ENCODE peak calls at places on chromosomes 2 and 18, in nine cellular contexts. N, G, T, D, U, X, K, I and A are unnamed samples.

GRCh38 chr2:116719841-116720240 is 1094.7 kb upstream of the DDX18 start:
- DNase-seq in U (peak; percentile 3), X (peak; percentile 57), D (no peak), K (no peak), N (no peak), I (no peak), G (no peak), T (no peak), A (peak; percentile 4)

GRCh38 chr2:222196159-222196558 is 102.6 kb downstream of the PAX3 start:
- DNase-seq in X (no peak), U (no peak), D (no peak), T (no peak), G (no peak), I (no peak), K (no peak), N (no peak), A (no peak)

GRCh38 chr2:29262681-29263260 is 147.6 kb downstream of the CLIP4 start:
- DNase-seq in N (no peak), D (no peak), G (no peak), U (no peak), T (no peak), I (peak; percentile 14), K (no peak), X (peak; percentile 85), A (peak; percentile 11)

GRCh38 chr2:69483696-69484095 is 46.5 kb upstream of the NFU1 start:
- DNase-seq in U (no peak), N (no peak), X (no peak), D (no peak), K (no peak), T (no peak), I (no peak), G (no peak), A (peak; percentile 71)

GRCh38 chr2:183998797-183999190 is 599.5 kb upstream of the ZNF804A start:
- DNase-seq in N (no peak), X (no peak), D (no peak), K (no peak), T (no peak), G (no peak), I (no peak), U (no peak), A (no peak)

GRCh38 chr2:32559136-32559535 is 68.7 kb upstream of the TTC27 start:
- DNase-seq in T (peak; percentile 22), U (peak; percentile 68), K (no peak), I (peak; percentile 72), G (no peak), N (no peak), D (no peak), X (no peak), A (no peak)

GRCh38 chr18:22106536-22107292 is 62.7 kb upstream of the GATA6 start:
- DNase-seq in T (no peak), U (no peak), K (no peak), D (no peak), I (no peak), N (no peak), X (peak; percentile 70), G (no peak), A (peak; percentile 90)

GRCh38 chr2:104859310-104860130 is 5.6 kb downstream of the POU3F3 start:
- DNase-seq in U (no peak), K (no peak), X (no peak), N (no peak), T (no peak), G (no peak), D (no peak), I (no peak), A (no peak)

GRCh38 chr18:29512203-29512602 is 1335.3 kb upstream of the CDH2 start:
- DNase-seq in D (no peak), G (no peak), I (no peak), N (no peak), X (no peak), K (no peak), T (no peak), U (no peak), A (no peak)

GRCh38 chr2:207283356-207283755 is 117.6 kb upstream of the KLF7 start:
- DNase-seq in I (peak; percentile 69), N (peak; percentile 16), T (no peak), U (no peak), K (peak; percentile 45), G (no peak), D (no peak), X (peak; percentile 63), A (no peak)

GRCh38 chr2:62309081-62309464 is 113.2 kb downstream of the B3GNT2 start:
- DNase-seq in D (no peak), I (no peak), G (no peak), U (no peak), N (no peak), X (no peak), T (no peak), K (no peak), A (no peak)

GRCh38 chr2:235859651-235860050 is 308.5 kb downstream of the GBX2 start:
- DNase-seq in X (no peak), N (peak; percentile 28), G (no peak), K (peak; percentile 30), U (no peak), D (no peak), T (peak; percentile 13), I (peak; percentile 37), A (no peak)

GRCh38 chr2:108974674-108975073 is 14.3 kb downstream of the EDAR start:
- DNase-seq in U (no peak), I (no peak), K (no peak), T (no peak), D (no peak), G (no peak), X (no peak), N (no peak), A (no peak)

GRCh38 chr2:99544608-99545007 is 54.8 kb upstream of the REV1 start:
- DNase-seq in G (no peak), D (no peak), I (no peak), N (no peak), U (no peak), K (no peak), T (no peak), X (no peak), A (no peak)

GRCh38 chr2:147543056-147543455 is 301.8 kb upstream of the ACVR2A start:
- DNase-seq in K (no peak), N (no peak), G (no peak), I (no peak), T (no peak), U (no peak), D (no peak), X (no peak), A (no peak)

GRCh38 chr18:961644-962355 is 57.1 kb downstream of the ADCYAP1 start:
- DNase-seq in T (peak; percentile 25), G (peak; percentile 50), U (peak; percentile 52), I (no peak), N (peak; percentile 16), K (no peak), X (peak; percentile 67), D (no peak), A (peak; percentile 7)

DNA sequence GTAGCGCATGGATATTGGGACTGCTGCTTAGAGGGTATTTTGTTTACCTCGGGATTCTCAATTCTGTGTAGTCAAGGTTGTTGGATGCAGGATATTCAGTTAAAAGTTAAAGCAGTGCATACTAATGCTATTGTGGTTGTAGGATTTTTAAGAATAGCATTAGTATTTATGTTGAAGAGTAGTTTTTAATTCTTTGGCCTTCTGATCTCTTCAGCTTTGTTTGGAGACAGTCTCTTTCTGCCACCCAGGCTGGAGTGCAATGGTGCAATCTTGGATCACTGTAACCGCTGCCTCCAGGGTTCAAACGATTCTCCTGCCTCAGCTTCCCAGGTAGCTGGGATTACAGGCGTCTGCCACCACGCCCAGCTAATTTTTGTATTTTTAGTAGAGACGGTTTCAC is 1.5 kb downstream of the RHBDD1 start:
- DNase-seq in K (no peak), N (no peak), G (no peak), D (no peak), X (no peak), U (no peak), I (no peak), T (no peak), A (no peak)
- H3K4me1 ChIP-seq in K (peaks cover 24% of the 10 kb centered on the region), N (peaks cover 18% of the 10 kb centered on the region), G (no peaks in the 10 kb centered on the region), D (peaks cover 41% of the 10 kb centered on the region), X (peaks cover 7% of the 10 kb centered on the region), U (no peaks in the 10 kb centered on the region), I (peaks cover 28% of the 10 kb centered on the region), T (peaks cover 5% of the 10 kb centered on the region), A (peaks cover 16% of the 10 kb centered on the region)

DNA sequence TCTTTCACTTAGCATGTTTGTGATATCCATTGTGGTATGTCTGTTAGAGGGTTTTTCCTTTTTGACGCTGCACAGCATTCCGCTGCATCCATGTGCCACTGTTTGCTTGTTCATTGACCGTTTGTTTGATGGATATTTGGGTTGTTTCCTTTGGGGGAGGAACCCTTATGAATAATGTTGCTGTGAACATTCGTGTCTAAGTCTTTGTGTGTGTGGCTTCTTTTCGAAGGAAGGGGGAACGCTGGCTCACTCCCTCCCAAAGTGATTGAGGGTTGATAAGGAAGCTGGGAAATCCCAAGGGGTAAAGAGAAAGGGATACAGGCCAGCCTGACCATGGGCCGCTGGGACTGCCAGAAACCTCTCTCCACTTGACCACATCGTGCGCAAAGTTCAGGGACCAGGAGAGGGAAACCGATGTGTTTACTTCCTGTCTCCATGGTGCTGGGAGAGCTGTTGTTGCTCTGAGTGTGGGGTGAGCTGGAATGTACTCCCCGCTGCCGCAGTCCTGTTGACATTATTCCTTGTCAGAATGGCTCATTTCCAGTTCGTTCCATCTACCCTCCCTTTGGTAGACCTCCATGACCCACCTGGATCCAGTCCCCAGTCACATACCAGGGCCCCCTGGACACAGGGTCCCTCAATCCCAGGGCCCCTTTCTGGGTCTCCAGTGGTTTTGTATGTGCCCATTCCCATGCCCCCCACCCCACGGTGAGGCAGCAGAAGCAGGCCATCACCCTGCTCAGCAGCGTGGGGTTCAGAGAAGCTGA is 39.6 kb downstream of the HS1BP3 start:
- DNase-seq in T (no peak), K (peak; percentile 93), N (peak; percentile 88), X (peak; percentile 82), I (peak; percentile 95), D (no peak), G (no peak), U (peak; percentile 98), A (peak; percentile 27)
- H3K4me1 ChIP-seq in T (no peaks in the 10 kb centered on the region), K (peaks cover 69% of the 10 kb centered on the region), N (peaks cover 74% of the 10 kb centered on the region), X (peaks cover 14% of the 10 kb centered on the region), I (peaks cover 82% of the 10 kb centered on the region), D (no peaks in the 10 kb centered on the region), G (peaks cover 3% of the 10 kb centered on the region), U (peaks cover 30% of the 10 kb centered on the region), A (no peaks in the 10 kb centered on the region)

DNA sequence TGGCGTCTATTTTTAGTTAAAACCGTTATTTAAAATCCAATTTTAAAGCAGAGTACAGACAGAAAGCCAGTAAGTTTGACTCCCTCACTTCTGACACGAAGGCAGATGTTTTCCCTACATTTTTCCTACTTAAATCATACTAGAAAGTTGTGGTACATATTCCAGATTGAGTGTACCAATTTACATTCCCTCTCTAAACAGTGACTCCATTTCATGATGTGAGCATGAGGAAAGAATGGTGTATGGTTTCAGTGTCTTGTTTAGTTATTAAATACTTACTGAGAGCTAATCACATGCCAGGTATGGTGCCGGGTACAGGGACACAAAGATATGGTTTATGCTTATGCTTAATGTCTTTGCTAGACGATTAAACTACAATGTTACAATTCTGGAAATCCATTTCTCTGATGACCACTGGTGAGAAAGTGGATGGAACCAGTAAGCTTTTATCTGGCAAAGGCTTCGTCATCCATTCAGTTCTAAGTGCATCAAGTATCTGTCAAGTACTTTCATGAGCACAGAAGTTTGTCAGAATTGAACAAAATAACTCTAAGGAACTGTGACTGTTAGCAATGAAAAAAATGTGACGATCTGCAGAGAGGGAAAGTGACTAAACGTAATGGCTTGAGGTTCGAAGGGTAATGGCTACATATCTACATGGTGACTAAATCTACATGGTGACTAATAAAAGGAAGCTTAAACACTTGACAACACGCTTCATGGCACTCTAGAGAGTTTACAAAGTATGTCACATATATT is 25.7 kb downstream of the MAP4K3 start:
- DNase-seq in U (peak; percentile 88), G (no peak), I (no peak), X (no peak), K (no peak), N (no peak), D (no peak), T (no peak), A (peak; percentile 62)
- H3K4me1 ChIP-seq in U (peaks cover 30% of the 10 kb centered on the region), G (peaks cover 14% of the 10 kb centered on the region), I (peaks cover 95% of the 10 kb centered on the region), X (peaks cover 29% of the 10 kb centered on the region), K (peaks cover 98% of the 10 kb centered on the region), N (peaks cover 69% of the 10 kb centered on the region), D (peaks cover 73% of the 10 kb centered on the region), T (peaks cover 55% of the 10 kb centered on the region), A (peaks cover 26% of the 10 kb centered on the region)

GRCh38 chr18:48838166-48838775 is 112.5 kb downstream of the SMAD7 start:
- DNase-seq in K (no peak), X (no peak), T (no peak), U (no peak), N (no peak), D (no peak), I (no peak), G (no peak), A (peak; percentile 71)
- H3K4me1 ChIP-seq in K (peaks cover 79% of the 10 kb centered on the region), X (peaks cover 20% of the 10 kb centered on the region), T (peaks cover 52% of the 10 kb centered on the region), U (peaks cover 15% of the 10 kb centered on the region), N (peaks cover 47% of the 10 kb centered on the region), D (peaks cover 72% of the 10 kb centered on the region), I (peaks cover 12% of the 10 kb centered on the region), G (no peaks in the 10 kb centered on the region), A (peaks cover under 1% of the 10 kb centered on the region)